ENCODE peak calls at places on chromosome 9, in ten cellular contexts. X, Z, M, S, I, O, F, Q, L and B are unnamed samples.

GRCh38 chr9:2359821-2360220 is 261.8 kb upstream of the VLDLR start:
- DNase-seq in I (no peak), Z (no peak), M (no peak), Q (no peak), O (no peak), X (no peak), L (no peak), F (no peak), S (no peak), B (no peak)

GRCh38 chr9:110797611-110798010 is 129.0 kb downstream of the MUSK start:
- DNase-seq in Z (no peak), S (no peak), M (no peak), Q (no peak), L (peak), O (no peak), X (no peak), F (peak), I (peak), B (no peak)

GRCh38 chr9:126474786-126475485 is 138.8 kb upstream of the LMX1B start:
- DNase-seq in S (no peak), Q (no peak), L (peak), O (no peak), I (peak), Z (no peak), M (no peak), F (peak), X (no peak), B (no peak)

GRCh38 chr9:129497064-129497836 is 123.7 kb downstream of the C9orf50 start:
- DNase-seq in Z (no peak), L (no peak), I (no peak), O (no peak), S (peak), X (no peak), Q (no peak), F (no peak), M (no peak), B (peak)

GRCh38 chr9:133199648-133200321 is 9.3 kb downstream of the OBP2B start:
- DNase-seq in S (no peak), Z (no peak), Q (no peak), F (no peak), I (no peak), M (no peak), L (no peak), O (peak), X (peak), B (peak)

GRCh38 chr9:106143781-106144180 is 449.4 kb downstream of the TMEM38B start:
- DNase-seq in L (no peak), O (no peak), I (no peak), X (no peak), S (no peak), Q (no peak), M (no peak), F (no peak), Z (no peak), B (no peak)

GRCh38 chr9:129851821-129852220 is 16.6 kb downstream of the USP20 start:
- DNase-seq in Q (no peak), X (no peak), F (no peak), M (no peak), O (no peak), S (no peak), I (no peak), Z (no peak), L (no peak), B (no peak)

GRCh38 chr9:132879443-132880310 is 979 bp downstream of the SPACA9 start:
- DNase-seq in L (no peak), O (no peak), I (no peak), M (no peak), Q (no peak), S (no peak), X (no peak), Z (no peak), F (no peak), B (no peak)

GRCh38 chr9:136881691-136882108 is 4.6 kb upstream of the TRAF2 start:
- DNase-seq in F (no peak), X (peak), S (no peak), Q (peak), O (no peak), M (peak), I (peak), Z (no peak), L (peak), B (no peak)

GRCh38 chr9:33263131-33263935 is 1.2 kb downstream of the BAG1 start:
- DNase-seq in F (peak), Z (no peak), S (no peak), X (no peak), I (peak), L (no peak), Q (no peak), O (no peak), M (no peak), B (no peak)

GRCh38 chr9:91305596-91305995 is 56.1 kb downstream of the AUH start:
- DNase-seq in Z (no peak), I (no peak), F (no peak), O (no peak), M (no peak), S (no peak), L (no peak), X (no peak), Q (no peak), B (no peak)